ENCODE peak calls at places on chromosomes 12 and 14, in four cellular contexts. C is effector memory CD4-positive, alpha-beta T cell; A is HuH-7.5; E is left cardiac atrium. R is an unnamed sample.

GRCh38 chr12:121894633-121895032 is 6.0 kb downstream of the PSMD9 start:
- DNase-seq in E (no peak), A (no peak), C (no peak), R (peak)

GRCh38 chr14:76376409-76376877 is 506 bp downstream of the ESRRB start:
- DNase-seq in E (no peak), A (no peak), C (no peak), R (no peak)

GRCh38 chr12:8644345-8645248 is 18.0 kb downstream of the MFAP5 start:
- DNase-seq in C (peak), A (no peak), E (no peak), R (no peak)

GRCh38 chr14:88612981-88613380 is 50.1 kb downstream of the ZC3H14 start:
- DNase-seq in A (no peak), C (no peak), E (no peak), R (no peak)

GRCh38 chr14:59358105-59358504 is 107.1 kb downstream of the GPR135 start:
- DNase-seq in C (no peak), A (no peak), E (peak), R (peak)

GRCh38 chr12:16593546-16593945 is 12.4 kb downstream of the LMO3 start:
- DNase-seq in C (no peak), E (no peak), A (no peak), R (no peak)

GRCh38 chr12:111685322-111685810 is 390 bp downstream of the BRAP start:
- DNase-seq in E (peak), A (peak), C (no peak), R (peak)

GRCh38 chr14:73058923-73059311 is 583 bp downstream of the RBM25 start:
- DNase-seq in C (no peak), A (peak), E (no peak), R (peak)

GRCh38 chr12:39628836-39629235 is 9.2 kb upstream of the ABCD2 start:
- DNase-seq in C (no peak), E (no peak), A (no peak), R (no peak)

GRCh38 chr12:54463034-54463433 is 10.4 kb downstream of the GTSF1 start:
- DNase-seq in A (no peak), C (no peak), E (peak), R (no peak)

GRCh38 chr12:48110691-48111315 is 4.9 kb upstream of the SENP1 start:
- DNase-seq in E (no peak), C (no peak), A (no peak), R (no peak)

GRCh38 chr12:95959107-95959506 is 16.0 kb downstream of the AMDHD1 start:
- DNase-seq in C (no peak), E (no peak), A (no peak), R (peak)

GRCh38 chr12:19539836-19540235 is 100.5 kb downstream of the AEBP2 start:
- DNase-seq in E (no peak), A (no peak), C (no peak), R (no peak)

GRCh38 chr12:64236549-64236948 is 14.5 kb upstream of the KICS2 start:
- DNase-seq in C (no peak), E (no peak), A (no peak), R (no peak)

GRCh38 chr14:21521526-21521925 is 4.6 kb downstream of the SALL2 start:
- DNase-seq in A (no peak), C (no peak), E (no peak), R (no peak)

GRCh38 chr14:24145219-24145618 is 1.2 kb downstream of the PSME2 start:
- DNase-seq in C (no peak), E (no peak), A (no peak), R (no peak)

GRCh38 chr12:3752096-3752709 is 706 bp downstream of the CRACR2A start:
- DNase-seq in E (peak), A (no peak), C (peak), R (peak)

GRCh38 chr14:61451491-61451890 is 130.1 kb downstream of the PRKCH start:
- DNase-seq in A (no peak), E (no peak), C (no peak), R (no peak)

GRCh38 chr12:122860854-122861585 is 25.8 kb downstream of the HIP1R start:
- DNase-seq in E (no peak), A (no peak), C (no peak), R (no peak)

GRCh38 chr14:68172664-68173063 is 353.1 kb downstream of the RAD51B start:
- DNase-seq in A (no peak), E (no peak), C (no peak), R (peak)

GRCh38 chr12:39646963-39647362 is 27.4 kb upstream of the ABCD2 start:
- DNase-seq in C (no peak), E (no peak), A (no peak), R (no peak)

GRCh38 chr12:101570022-101570421 is 24.7 kb upstream of the MYBPC1 start:
- DNase-seq in E (no peak), C (no peak), A (peak), R (peak)

GRCh38 chr14:77603654-77604270 is 12.7 kb downstream of the SPTLC2 start:
- DNase-seq in C (no peak), E (peak), A (peak), R (peak)

GRCh38 chr14:81776531-81776930 is 242.9 kb upstream of the SEL1L start:
- DNase-seq in A (no peak), E (no peak), C (no peak), R (no peak)

GRCh38 chr14:72638021-72638420 is 255.9 kb downstream of the DPF3 start:
- DNase-seq in E (no peak), C (no peak), A (no peak), R (no peak)

GRCh38 chr14:100533647-100534485 is 53.4 kb downstream of the BEGAIN start:
- DNase-seq in A (no peak), C (no peak), E (peak), R (no peak)

GRCh38 chr12:69044887-69045286 is 111.9 kb upstream of the CPM start:
- DNase-seq in A (no peak), E (no peak), C (no peak), R (no peak)

GRCh38 chr14:96554315-96554910 is 52.2 kb downstream of the PAPOLA start:
- DNase-seq in A (no peak), C (no peak), E (no peak), R (no peak)

GRCh38 chr12:92034858-92035401 is 110.7 kb downstream of the BTG1 start:
- DNase-seq in A (no peak), C (peak), E (peak), R (peak)

GRCh38 chr14:49727171-49727570 is 34.3 kb downstream of the KLHDC1 start:
- DNase-seq in C (no peak), E (no peak), A (no peak), R (peak)

R was measured in HepG2.